ENCODE peak calls at places on chromosomes 7 and 10, in eight cellular contexts. C is left kidney; S is H4; Y is HEK293T; K is adipocyte; A is kidney epithelial cell; G is activated T-helper 1 cell treated with anti-CD3 and anti-CD28 coated beads, Interleukin-2, amount 50 U/mL, for 16 hours; I is stimulated activated CD4-positive, alpha-beta T cell treated with anti-CD3 and anti-CD28 coated beads, TNF-alpha, amount 100 ng/mL, for 4 hours. E is an unnamed sample.
A peak's percentile ranks its signal among the peaks of the same experiment; 100 is the strongest.

GRCh38 chr7:69919712-69920111 is 321.4 kb downstream of the AUTS2 start:
- DNase-seq in G (no peak), C (no peak), I (no peak), S (no peak), Y (no peak), K (no peak), A (no peak), E (no peak)

GRCh38 chr7:39720586-39720985 is 97.2 kb downstream of the RALA start:
- DNase-seq in A (peak; percentile 37), S (peak; percentile 92), G (no peak), Y (no peak), C (peak; percentile 69), K (no peak), I (no peak), E (peak; percentile 88)

GRCh38 chr7:44693641-44694313 is 54.9 kb upstream of the ZMIZ2 start:
- DNase-seq in S (no peak), G (no peak), A (no peak), C (no peak), Y (no peak), I (no peak), K (peak; percentile 61), E (peak; percentile 39)

GRCh38 chr7:458511-459245 is 61.0 kb downstream of the PDGFA start:
- DNase-seq in K (no peak), G (no peak), Y (no peak), S (no peak), A (no peak), C (no peak), I (no peak), E (no peak)

GRCh38 chr10:47240173-47240572 is 59.8 kb upstream of the GDF10 start:
- DNase-seq in K (no peak), Y (no peak), S (no peak), I (no peak), C (no peak), G (no peak), A (no peak), E (peak; percentile 55)

GRCh38 chr10:66964946-66965345 is 39.1 kb downstream of the LRRTM3 start:
- DNase-seq in Y (no peak), G (no peak), K (no peak), C (no peak), I (no peak), A (no peak), S (no peak), E (no peak)

GRCh38 chr7:23927709-23928108 is 217.7 kb downstream of the STK31 start:
- DNase-seq in A (no peak), G (no peak), K (no peak), S (no peak), C (no peak), Y (no peak), I (no peak), E (no peak)

GRCh38 chr10:128116851-128117615 is 9.2 kb downstream of the MKI67 start:
- DNase-seq in I (no peak), C (no peak), K (no peak), Y (no peak), S (no peak), A (no peak), G (no peak), E (peak; percentile 8)

GRCh38 chr10:50614444-50615137 is 9.2 kb downstream of the SGMS1 start:
- DNase-seq in Y (peak; percentile 51), K (no peak), A (no peak), I (no peak), C (peak; percentile 85), S (peak; percentile 43), G (no peak), E (peak; percentile 87)

GRCh38 chr10:32958992-32959703 is 1.1 kb upstream of the ITGB1 start:
- DNase-seq in A (no peak), K (no peak), I (no peak), Y (no peak), G (no peak), C (no peak), S (no peak), E (no peak)

GRCh38 chr7:116327751-116328150 is 117.4 kb downstream of the TES start:
- DNase-seq in C (no peak), A (peak; percentile 79), K (peak; percentile 67), Y (no peak), I (no peak), S (peak; percentile 36), G (no peak), E (no peak)

GRCh38 chr7:74203157-74203556 is 6.6 kb upstream of the LAT2 start:
- DNase-seq in G (no peak), A (no peak), Y (no peak), K (peak; percentile 58), C (peak; percentile 64), S (peak; percentile 88), I (no peak), E (peak; percentile 68)

GRCh38 chr10:121134711-121135110 is 283.5 kb downstream of the WDR11 start:
- DNase-seq in I (no peak), A (no peak), C (no peak), G (no peak), S (no peak), Y (no peak), K (no peak), E (no peak)

GRCh38 chr10:133278577-133279265 is 2.1 kb upstream of the ADAM8 start:
- DNase-seq in C (peak; percentile 86), G (peak; percentile 40), I (peak; percentile 36), S (peak; percentile 83), Y (no peak), K (peak; percentile 25), A (peak; percentile 52), E (no peak)

GRCh38 chr10:24722131-24722675 is 1.5 kb downstream of the ARHGAP21 start:
- DNase-seq in A (no peak), Y (no peak), S (no peak), K (no peak), I (no peak), C (no peak), G (no peak), E (peak; percentile 18)

GRCh38 chr7:81361769-81362168 is 408.1 kb downstream of the HGF start:
- DNase-seq in K (peak; percentile 20), Y (no peak), S (no peak), G (no peak), I (no peak), A (no peak), C (peak; percentile 6), E (peak; percentile 16)

GRCh38 chr10:86957471-86958108 is at the start of gene MMRN2:
- DNase-seq in I (no peak), C (no peak), A (no peak), G (no peak), Y (no peak), S (no peak), K (no peak), E (no peak)

GRCh38 chr7:143447500-143447899 is 4.2 kb downstream of the TAS2R60 start:
- DNase-seq in S (no peak), C (no peak), I (no peak), Y (no peak), G (no peak), K (no peak), A (no peak), E (no peak)

GRCh38 chr7:83365746-83366145 is 203.1 kb upstream of the PCLO start:
- DNase-seq in A (no peak), C (no peak), G (no peak), S (no peak), Y (no peak), I (no peak), K (peak; percentile 25), E (no peak)

GRCh38 chr10:60496181-60496580 is 106.5 kb upstream of the ANK3 start:
- DNase-seq in S (no peak), K (no peak), C (no peak), G (no peak), I (no peak), Y (no peak), A (no peak), E (no peak)

GRCh38 chr10:90614631-90615030 is 243.2 kb downstream of the HTR7 start:
- DNase-seq in K (no peak), A (no peak), Y (no peak), S (no peak), I (no peak), G (no peak), C (no peak), E (no peak)

GRCh38 chr7:37100735-37101331 is 347.8 kb downstream of the ELMO1 start:
- DNase-seq in A (no peak), I (no peak), G (no peak), S (no peak), K (no peak), C (no peak), Y (no peak), E (peak; percentile 40)

GRCh38 chr10:63630928-63631685 is 109.9 kb downstream of the REEP3 start:
- DNase-seq in I (no peak), A (no peak), Y (no peak), K (peak; percentile 97), G (no peak), C (peak; percentile 15), S (no peak), E (no peak)

GRCh38 chr10:111146025-111146640 is 69.3 kb downstream of the ADRA2A start:
- DNase-seq in K (no peak), G (no peak), Y (no peak), C (no peak), S (no peak), A (no peak), I (no peak), E (no peak)

GRCh38 chr7:81209059-81209458 is 290.2 kb upstream of the SEMA3C start:
- DNase-seq in G (no peak), C (no peak), I (no peak), K (no peak), S (no peak), Y (no peak), A (no peak), E (peak; percentile 22)

GRCh38 chr7:57427594-57427993 is 22.4 kb upstream of the ZNF716 start:
- DNase-seq in A (no peak), G (no peak), S (no peak), I (no peak), Y (no peak), K (no peak), C (no peak), E (no peak)

GRCh38 chr10:89346264-89346971 is 18.6 kb downstream of the IFIT3 start:
- DNase-seq in S (no peak), A (no peak), Y (no peak), G (no peak), C (no peak), I (no peak), K (peak; percentile 76), E (peak; percentile 71)

GRCh38 chr7:19754521-19755116 is 18.8 kb downstream of the TMEM196 start:
- DNase-seq in S (peak; percentile 46), K (peak; percentile 65), I (no peak), G (no peak), A (no peak), Y (peak; percentile 8), C (peak; percentile 53), E (peak; percentile 63)

GRCh38 chr7:96178581-96178980 is 143.3 kb downstream of the SLC25A13 start:
- DNase-seq in Y (no peak), C (no peak), A (no peak), G (no peak), S (no peak), K (peak; percentile 41), I (no peak), E (peak; percentile 86)

GRCh38 chr10:31761156-31761555 is 167.5 kb downstream of the ARHGAP12 start:
- DNase-seq in A (no peak), K (peak; percentile 49), I (no peak), S (no peak), C (no peak), Y (no peak), G (no peak), E (no peak)

GRCh38 chr7:98483276-98483963 is 82.5 kb upstream of the BAIAP2L1 start:
- DNase-seq in I (no peak), K (no peak), Y (no peak), A (no peak), G (no peak), S (no peak), C (no peak), E (peak; percentile 40)

GRCh38 chr7:92425311-92425947 is 21.9 kb upstream of the GATAD1 start:
- DNase-seq in K (no peak), A (no peak), I (no peak), Y (no peak), S (no peak), C (no peak), G (no peak), E (no peak)

GRCh38 chr10:23155166-23155565 is 36.9 kb upstream of the PTF1A start:
- DNase-seq in S (peak; percentile 24), K (peak; percentile 2), Y (no peak), A (no peak), C (no peak), I (no peak), G (no peak), E (no peak)

GRCh38 chr7:92691578-92691977 is 101.4 kb upstream of the FAM133B start:
- DNase-seq in I (no peak), Y (peak; percentile 20), K (peak; percentile 88), S (peak; percentile 67), A (no peak), C (peak; percentile 77), G (no peak), E (peak; percentile 82)